ENCODE peak calls at places on chromosomes 13 and 19, in five cellular contexts. One of them, this sample, is unnamed. For H4K20me1, the result is how much of the 10 kb centered on the place peaks cover.

GRCh38 chr13:109273326-109273751 is 513.0 kb downstream of the IRS2 start:
- DNase-seq in HepG2: no peak
- DNase-seq in fibroblast of lung: peak
- DNase-seq in neural progenitor cell: no peak
- DNase-seq in PC-3: peak
- DNase-seq in this sample: peak

GRCh38 chr19:22532388-22533310 is 101.5 kb upstream of the ZNF492 start:
- DNase-seq in HepG2: no peak
- DNase-seq in fibroblast of lung: no peak
- DNase-seq in neural progenitor cell: no peak
- DNase-seq in PC-3: no peak
- DNase-seq in this sample: no peak

GRCh38 chr19:38535212-38535611 is 82.5 kb downstream of the MAP4K1 start:
- DNase-seq in HepG2: no peak
- DNase-seq in fibroblast of lung: no peak
- DNase-seq in neural progenitor cell: no peak
- DNase-seq in PC-3: no peak
- DNase-seq in this sample: no peak

GRCh38 chr19:46049597-46049996 is 8.8 kb upstream of the IGFL4 start:
- DNase-seq in HepG2: no peak
- DNase-seq in fibroblast of lung: no peak
- DNase-seq in neural progenitor cell: no peak
- DNase-seq in PC-3: no peak
- DNase-seq in this sample: no peak

GRCh38 chr13:39959497-39959896 is 304.0 kb downstream of the COG6 start:
- DNase-seq in HepG2: no peak
- DNase-seq in fibroblast of lung: no peak
- DNase-seq in neural progenitor cell: no peak
- DNase-seq in PC-3: no peak
- DNase-seq in this sample: no peak

GRCh38 chr13:74338341-74338740 is 204.1 kb upstream of the KLF12 start:
- DNase-seq in HepG2: no peak
- DNase-seq in fibroblast of lung: no peak
- DNase-seq in neural progenitor cell: no peak
- DNase-seq in PC-3: no peak
- DNase-seq in this sample: no peak

GRCh38 chr19:46515879-46516350 is 20.2 kb upstream of the PNMA8B start:
- DNase-seq in HepG2: peak
- DNase-seq in fibroblast of lung: peak
- DNase-seq in neural progenitor cell: peak
- DNase-seq in PC-3: peak
- DNase-seq in this sample: peak

GRCh38 chr19:47158879-47159509 is 28.4 kb downstream of the SAE1 start:
- DNase-seq in HepG2: no peak
- DNase-seq in fibroblast of lung: no peak
- DNase-seq in neural progenitor cell: no peak
- DNase-seq in PC-3: no peak
- DNase-seq in this sample: peak

GRCh38 chr13:92436927-92437326 is 789.7 kb upstream of the GPC6 start:
- DNase-seq in HepG2: no peak
- DNase-seq in fibroblast of lung: no peak
- DNase-seq in neural progenitor cell: no peak
- DNase-seq in PC-3: no peak
- DNase-seq in this sample: no peak

GRCh38 chr13:83211301-83211700 is 671.0 kb downstream of the SLITRK1 start:
- DNase-seq in HepG2: no peak
- DNase-seq in fibroblast of lung: no peak
- DNase-seq in neural progenitor cell: no peak
- DNase-seq in PC-3: no peak
- DNase-seq in this sample: peak

GRCh38 chr13:50796463-50796862 is 47.0 kb downstream of the DLEU7 start:
- DNase-seq in HepG2: no peak
- DNase-seq in fibroblast of lung: no peak
- DNase-seq in neural progenitor cell: no peak
- DNase-seq in PC-3: no peak
- DNase-seq in this sample: no peak

GRCh38 chr19:1130801-1131717 is 27.3 kb downstream of the GPX4 start:
- DNase-seq in HepG2: no peak
- DNase-seq in fibroblast of lung: no peak
- DNase-seq in neural progenitor cell: no peak
- DNase-seq in PC-3: no peak
- DNase-seq in this sample: peak

GRCh38 chr19:8081569-8082550 is 29.3 kb downstream of the CCL25 start:
- DNase-seq in HepG2: no peak
- DNase-seq in fibroblast of lung: peak
- DNase-seq in neural progenitor cell: no peak
- DNase-seq in PC-3: no peak
- DNase-seq in this sample: no peak

GRCh38 chr13:67643656-67644055 is 413.5 kb upstream of the PCDH9 start:
- DNase-seq in HepG2: no peak
- DNase-seq in fibroblast of lung: no peak
- DNase-seq in neural progenitor cell: peak
- DNase-seq in PC-3: no peak
- DNase-seq in this sample: no peak

GRCh38 chr13:99278199-99278598 is 20.0 kb upstream of the GPR18 start:
- DNase-seq in HepG2: no peak
- DNase-seq in fibroblast of lung: no peak
- DNase-seq in neural progenitor cell: no peak
- DNase-seq in PC-3: no peak
- DNase-seq in this sample: no peak

GRCh38 chr13:44755872-44756271 is 179.7 kb upstream of the TSC22D1 start:
- DNase-seq in HepG2: peak
- DNase-seq in fibroblast of lung: peak
- DNase-seq in neural progenitor cell: no peak
- DNase-seq in PC-3: peak
- DNase-seq in this sample: peak
- H3K4me2 ChIP-seq in HepG2: no peak
- H3K4me2 ChIP-seq in fibroblast of lung: no peak
- H3K4me2 ChIP-seq in neural progenitor cell: no peak
- H3K4me2 ChIP-seq in PC-3: peak
- H3K4me2 ChIP-seq in this sample: peak

GRCh38 chr19:16640951-16641350 is 12.9 kb upstream of the MED26 start:
- DNase-seq in HepG2: no peak
- DNase-seq in fibroblast of lung: no peak
- DNase-seq in neural progenitor cell: no peak
- DNase-seq in PC-3: no peak
- DNase-seq in this sample: no peak
- H4K20me1 ChIP-seq in HepG2: under half
- H4K20me1 ChIP-seq in fibroblast of lung: under half
- H4K20me1 ChIP-seq in neural progenitor cell: half or more
- H4K20me1 ChIP-seq in PC-3: under half
- H4K20me1 ChIP-seq in this sample: under half

GRCh38 chr19:18419195-18419698 is at the start of gene SSBP4:
- DNase-seq in HepG2: peak
- DNase-seq in fibroblast of lung: peak
- DNase-seq in neural progenitor cell: peak
- DNase-seq in PC-3: peak
- DNase-seq in this sample: peak

GRCh38 chr19:18417250-18418033 is 1.8 kb upstream of the SSBP4 start:
- DNase-seq in HepG2: peak
- DNase-seq in fibroblast of lung: peak
- DNase-seq in neural progenitor cell: peak
- DNase-seq in PC-3: peak
- DNase-seq in this sample: peak

GRCh38 chr19:18418725-18419194 is 438 bp upstream of the SSBP4 start:
- DNase-seq in HepG2: no peak
- DNase-seq in fibroblast of lung: no peak
- DNase-seq in neural progenitor cell: no peak
- DNase-seq in PC-3: no peak
- DNase-seq in this sample: peak

GRCh38 chr19:18416778-18417249 is 2.4 kb upstream of the SSBP4 start:
- DNase-seq in HepG2: peak
- DNase-seq in fibroblast of lung: peak
- DNase-seq in neural progenitor cell: peak
- DNase-seq in PC-3: peak
- DNase-seq in this sample: peak

DNA sequence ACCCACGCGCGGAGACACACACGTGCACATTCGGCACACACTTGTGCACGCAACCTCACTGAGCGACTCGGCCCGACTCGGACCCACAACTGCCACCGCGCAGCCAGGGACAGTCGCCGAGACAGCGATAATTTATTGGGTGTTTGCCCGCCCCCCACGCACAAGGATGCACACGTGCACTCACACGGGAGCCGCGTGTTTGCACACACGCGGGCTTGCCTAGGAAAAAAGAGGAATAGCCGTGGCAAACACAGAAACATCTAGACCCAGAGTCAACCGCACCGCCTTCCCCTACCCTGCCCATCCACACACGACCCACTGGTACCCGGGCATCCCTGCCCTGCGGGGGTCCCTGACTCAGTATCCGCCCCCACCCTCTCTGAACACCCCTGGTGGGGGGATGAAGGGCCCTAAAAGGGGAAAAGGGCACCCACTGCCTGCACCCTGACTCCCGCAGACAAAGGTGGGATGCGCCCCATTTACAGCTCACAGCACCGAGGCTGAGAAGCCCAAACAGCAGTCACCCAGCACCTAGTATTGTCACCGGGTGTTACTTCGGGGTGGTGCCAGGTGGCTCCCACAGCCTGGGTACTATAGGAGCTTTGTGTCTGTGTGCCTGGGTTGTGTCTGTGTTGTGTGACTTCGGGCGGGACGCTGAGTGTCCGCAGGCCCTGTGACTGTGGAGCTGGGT is 1.0 kb upstream of the SSBP4 start:
- DNase-seq in HepG2: no peak
- DNase-seq in fibroblast of lung: no peak
- DNase-seq in neural progenitor cell: no peak
- DNase-seq in PC-3: no peak
- DNase-seq in this sample: no peak
- TF ChIP-seq EZH2 in HepG2: no peak
- TF ChIP-seq EZH2 in fibroblast of lung: no peak
- TF ChIP-seq EZH2 in neural progenitor cell: peak
- TF ChIP-seq EZH2 in PC-3: no peak
- TF ChIP-seq EZH2 in this sample: no peak

GRCh38 chr13:94968040-94968756 is 255.9 kb upstream of the SOX21 start:
- DNase-seq in HepG2: no peak
- DNase-seq in fibroblast of lung: peak
- DNase-seq in neural progenitor cell: peak
- DNase-seq in PC-3: no peak
- DNase-seq in this sample: peak
- H3K4me2 ChIP-seq in HepG2: peak
- H3K4me2 ChIP-seq in fibroblast of lung: peak
- H3K4me2 ChIP-seq in neural progenitor cell: peak
- H3K4me2 ChIP-seq in PC-3: peak
- H3K4me2 ChIP-seq in this sample: no peak

DNA sequence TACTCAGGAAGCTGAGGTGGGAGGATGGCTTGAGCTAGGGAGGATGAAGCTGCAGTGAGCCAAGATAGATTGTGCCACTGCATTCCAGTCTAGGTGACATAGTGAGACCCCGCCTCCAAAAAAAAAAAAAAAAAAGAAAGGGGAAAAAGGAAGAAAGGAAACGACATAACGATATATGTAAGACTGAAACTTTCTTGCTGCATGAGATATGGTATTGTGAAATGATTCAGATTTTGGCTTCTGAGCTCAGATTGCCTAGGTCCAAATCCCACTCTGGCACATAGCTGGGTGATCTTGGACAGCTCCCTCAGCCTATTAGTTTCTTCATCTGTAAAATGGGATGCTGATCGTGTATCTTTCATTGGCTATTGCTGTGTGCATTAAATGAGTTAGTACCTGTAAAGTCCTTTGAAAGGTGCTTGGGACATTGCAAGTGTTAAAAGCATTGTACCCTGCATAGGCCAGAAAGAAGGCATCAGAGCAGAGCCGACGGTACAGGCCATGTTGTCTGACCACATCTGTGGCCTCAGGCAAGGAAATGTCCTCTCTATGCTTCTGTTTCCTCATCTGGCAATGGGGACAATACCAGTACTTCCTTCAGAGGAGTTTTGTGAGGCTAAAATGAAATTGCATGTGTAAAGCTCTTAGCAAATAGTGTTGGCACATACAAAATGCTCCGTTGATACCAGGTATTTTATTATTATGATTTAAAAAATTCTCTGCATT is 32.6 kb upstream of the SLC46A3 start:
- DNase-seq in HepG2: no peak
- DNase-seq in fibroblast of lung: no peak
- DNase-seq in neural progenitor cell: no peak
- DNase-seq in PC-3: no peak
- DNase-seq in this sample: no peak
- H4K20me1 ChIP-seq in HepG2: under half
- H4K20me1 ChIP-seq in fibroblast of lung: under half
- H4K20me1 ChIP-seq in neural progenitor cell: under half
- H4K20me1 ChIP-seq in PC-3: under half
- H4K20me1 ChIP-seq in this sample: under half

DNA sequence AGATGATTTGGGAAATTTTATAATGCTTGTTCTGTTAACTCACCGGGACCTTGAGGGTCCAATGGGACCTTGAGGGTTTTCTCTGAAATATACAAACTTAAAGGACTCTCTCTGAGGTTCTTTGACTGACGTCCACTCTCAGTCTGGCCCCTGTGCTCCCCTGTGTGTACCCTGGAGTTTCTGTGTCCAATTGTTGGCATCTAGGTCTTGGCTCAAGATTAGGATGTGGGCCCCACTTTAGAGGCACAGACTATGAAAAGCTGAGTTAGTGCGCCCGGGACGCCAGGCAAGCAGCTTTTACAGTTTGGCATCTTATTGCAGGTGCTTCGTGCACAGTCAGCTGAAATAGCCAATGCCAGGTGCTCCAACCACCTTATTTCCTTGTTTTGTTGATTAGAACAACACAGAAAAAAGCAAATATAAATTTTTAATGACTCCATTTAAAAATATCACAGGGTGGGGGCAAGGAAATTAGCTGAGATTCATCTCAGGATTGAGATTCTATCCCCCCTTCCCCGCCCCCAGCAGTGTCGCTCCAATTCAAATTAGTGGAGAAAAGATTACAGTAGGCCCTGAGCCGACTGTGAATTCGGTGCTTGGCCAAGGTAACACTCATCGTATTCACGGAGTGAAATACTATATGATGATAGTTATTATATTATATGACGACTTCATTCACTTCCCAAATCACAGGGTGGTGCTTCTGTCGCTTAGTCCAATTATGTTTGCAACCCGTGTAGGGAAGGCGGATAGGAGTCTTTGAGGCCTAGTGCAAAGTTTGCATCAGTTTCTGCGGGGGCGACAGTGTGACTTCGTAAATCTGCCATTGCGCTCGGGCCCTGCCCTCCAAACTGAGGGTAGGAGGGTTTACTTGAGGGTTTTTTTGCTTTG is 4.3 kb downstream of the SOX1 start:
- DNase-seq in HepG2: no peak
- DNase-seq in fibroblast of lung: no peak
- DNase-seq in neural progenitor cell: peak
- DNase-seq in PC-3: no peak
- DNase-seq in this sample: no peak
- TF ChIP-seq EZH2 in HepG2: no peak
- TF ChIP-seq EZH2 in fibroblast of lung: no peak
- TF ChIP-seq EZH2 in neural progenitor cell: peak
- TF ChIP-seq EZH2 in PC-3: no peak
- TF ChIP-seq EZH2 in this sample: no peak

GRCh38 chr13:113046066-113046882 is 59.3 kb upstream of the F7 start:
- DNase-seq in HepG2: no peak
- DNase-seq in fibroblast of lung: no peak
- DNase-seq in neural progenitor cell: no peak
- DNase-seq in PC-3: no peak
- DNase-seq in this sample: no peak
- H3K4me2 ChIP-seq in HepG2: no peak
- H3K4me2 ChIP-seq in fibroblast of lung: no peak
- H3K4me2 ChIP-seq in neural progenitor cell: no peak
- H3K4me2 ChIP-seq in PC-3: no peak
- H3K4me2 ChIP-seq in this sample: no peak

This sample was measured in GM23248.